ENCODE peak calls at places on chromosomes 11 and 22, in nine cellular contexts. U, O, A, S, M, E, Q, J and X are unnamed samples.

GRCh38 chr11:74871037-74871436 is 77.9 kb downstream of the XRRA1 start:
- DNase-seq in E (no peak), U (no peak), Q (no peak), A (no peak), J (no peak), S (no peak), O (no peak), M (peak), X (no peak)

GRCh38 chr11:45880772-45881570 is 4.5 kb upstream of the MAPK8IP1 start:
- DNase-seq in O (no peak), U (no peak), J (peak), A (no peak), M (no peak), E (no peak), S (no peak), Q (no peak), X (no peak)

GRCh38 chr22:39514373-39514973 is 5.9 kb upstream of the ATF4 start:
- DNase-seq in A (no peak), E (peak), Q (peak), M (peak), J (peak), U (peak), S (no peak), O (peak), X (peak)

GRCh38 chr22:40499187-40499753 is 128.9 kb downstream of the SGSM3 start:
- DNase-seq in S (peak), M (no peak), U (no peak), A (peak), J (peak), E (peak), O (no peak), Q (peak), X (peak)

GRCh38 chr11:86818466-86819282 is 18.3 kb downstream of the PRSS23 start:
- DNase-seq in M (peak), A (peak), E (peak), S (peak), U (peak), Q (peak), O (peak), J (peak), X (peak)

GRCh38 chr11:970319-970871 is 44.7 kb downstream of the AP2A2 start:
- DNase-seq in U (no peak), O (no peak), A (no peak), M (no peak), J (no peak), E (no peak), S (no peak), Q (no peak), X (no peak)

GRCh38 chr11:707817-708420 is 1.9 kb downstream of the EPS8L2 start:
- DNase-seq in J (peak), M (no peak), A (no peak), E (peak), U (no peak), Q (peak), S (no peak), O (peak), X (no peak)

GRCh38 chr22:38079804-38080203 is 4.2 kb downstream of the SLC16A8 start:
- DNase-seq in J (no peak), O (no peak), U (no peak), M (no peak), S (no peak), Q (no peak), A (no peak), E (no peak), X (no peak)

GRCh38 chr11:14270690-14271542 is 88.1 kb downstream of the RRAS2 start:
- DNase-seq in J (no peak), O (no peak), M (no peak), S (peak), U (no peak), A (no peak), Q (no peak), E (no peak), X (no peak)

GRCh38 chr11:94525933-94526332 is 13.7 kb downstream of the C11orf97 start:
- DNase-seq in M (no peak), J (no peak), U (peak), A (no peak), Q (peak), O (peak), E (peak), S (no peak), X (peak)

GRCh38 chr11:69815973-69816372 is 3.2 kb downstream of the FGF3 start:
- DNase-seq in U (no peak), S (no peak), E (no peak), M (no peak), O (no peak), A (no peak), Q (no peak), J (no peak), X (no peak)

GRCh38 chr11:83192846-83193245 is 666 bp upstream of the ANKRD42 start:
- DNase-seq in E (peak), Q (no peak), S (no peak), M (no peak), A (no peak), J (no peak), U (no peak), O (no peak), X (peak)

GRCh38 chr11:19101803-19102520 is 15.0 kb upstream of the ZDHHC13 start:
- DNase-seq in M (no peak), U (no peak), A (no peak), O (no peak), Q (peak), S (no peak), J (no peak), E (peak), X (no peak)

GRCh38 chr11:126054412-126054811 is 8.3 kb downstream of the CDON start:
- DNase-seq in Q (no peak), J (no peak), M (no peak), S (no peak), E (no peak), A (no peak), U (no peak), O (no peak), X (no peak)

GRCh38 chr11:62054484-62055121 is 69.2 kb upstream of the INCENP start:
- DNase-seq in E (peak), O (no peak), M (peak), Q (peak), A (peak), U (peak), J (no peak), S (peak), X (peak)

GRCh38 chr22:19875061-19875530 is 20.4 kb upstream of the GNB1L start:
- DNase-seq in J (no peak), O (no peak), M (no peak), S (no peak), Q (no peak), U (no peak), A (no peak), E (no peak), X (no peak)

GRCh38 chr11:66743271-66743968 is 14.4 kb upstream of the SPTBN2 start:
- DNase-seq in E (no peak), O (peak), Q (peak), U (peak), M (no peak), S (no peak), A (no peak), J (no peak), X (no peak)

GRCh38 chr22:21634081-21634480 is 1.5 kb downstream of the CCDC116 start:
- DNase-seq in M (no peak), E (no peak), O (no peak), S (no peak), Q (no peak), A (no peak), U (no peak), J (no peak), X (no peak)

GRCh38 chr22:18056161-18056666 is 21.6 kb upstream of the PEX26 start:
- DNase-seq in A (no peak), U (no peak), J (peak), E (peak), M (peak), Q (peak), S (peak), O (no peak), X (peak)

GRCh38 chr11:201936-202335 is 5.3 kb downstream of the BET1L start:
- DNase-seq in A (no peak), E (no peak), J (no peak), M (no peak), O (no peak), S (no peak), Q (no peak), U (peak), X (no peak)

GRCh38 chr11:116471608-116472007 is 301.2 kb downstream of the BUD13 start:
- DNase-seq in M (no peak), S (no peak), U (no peak), O (no peak), E (peak), A (peak), Q (no peak), J (no peak), X (peak)

GRCh38 chr11:86192858-86193257 is 51.7 kb upstream of the EED start:
- DNase-seq in S (no peak), M (peak), U (no peak), Q (no peak), A (no peak), O (no peak), E (no peak), J (no peak), X (no peak)

GRCh38 chr11:18706330-18707243 is 8.0 kb downstream of the TMEM86A start:
- DNase-seq in M (peak), A (no peak), S (no peak), O (no peak), E (no peak), Q (no peak), U (peak), J (peak), X (peak)

GRCh38 chr11:74380746-74381439 is 17.3 kb downstream of the PGM2L1 start:
- DNase-seq in A (no peak), E (peak), M (no peak), U (no peak), Q (peak), S (no peak), O (no peak), J (no peak), X (no peak)

GRCh38 chr11:44804449-44805151 is 77.8 kb downstream of the TSPAN18 start:
- DNase-seq in U (no peak), A (no peak), E (no peak), J (no peak), S (no peak), O (no peak), M (no peak), Q (no peak), X (peak)

GRCh38 chr11:27385245-27385644 is 22.2 kb upstream of the CCDC34 start:
- DNase-seq in E (no peak), O (no peak), M (no peak), U (no peak), Q (no peak), A (no peak), J (no peak), S (no peak), X (peak)

GRCh38 chr11:75133976-75134375 is 16.9 kb upstream of the SLCO2B1 start:
- DNase-seq in Q (no peak), U (peak), M (no peak), E (no peak), J (no peak), A (no peak), O (peak), S (no peak), X (no peak)

GRCh38 chr11:3959015-3959917 is 103.8 kb downstream of the STIM1 start:
- DNase-seq in Q (peak), J (no peak), A (no peak), U (peak), E (no peak), S (no peak), O (peak), M (peak), X (peak)

GRCh38 chr11:122983438-122984185 is 2.0 kb upstream of the BSX start:
- DNase-seq in M (no peak), U (peak), S (no peak), E (no peak), A (no peak), O (peak), J (peak), Q (no peak), X (no peak)

GRCh38 chr22:20002098-20002497 is 14.5 kb downstream of the ARVCF start:
- DNase-seq in S (no peak), U (no peak), Q (no peak), O (no peak), M (no peak), A (no peak), J (no peak), E (no peak), X (no peak)

GRCh38 chr11:2293396-2294339 is 8.1 kb downstream of the C11orf21 start:
- DNase-seq in M (no peak), E (no peak), J (no peak), O (peak), S (no peak), A (no peak), Q (no peak), U (peak), X (no peak)

GRCh38 chr22:40215266-40215665 is 37.5 kb downstream of the TNRC6B start:
- DNase-seq in J (no peak), O (no peak), E (no peak), U (no peak), S (no peak), M (peak), Q (no peak), A (no peak), X (no peak)

GRCh38 chr11:118263694-118264567 is at the start of gene MPZL2:
- DNase-seq in S (peak), J (no peak), Q (peak), O (peak), E (peak), A (peak), M (no peak), U (peak), X (peak)

GRCh38 chr11:106495046-106495445 is 417.6 kb downstream of the AASDHPPT start:
- DNase-seq in J (no peak), U (no peak), Q (peak), A (no peak), O (no peak), E (peak), M (no peak), S (no peak), X (peak)

GRCh38 chr22:19524170-19525115 is at the start of gene CLDN5:
- DNase-seq in E (no peak), J (peak), S (no peak), O (peak), Q (no peak), A (no peak), U (peak), M (no peak), X (peak)

GRCh38 chr11:79237111-79237510 is 203.7 kb downstream of the TENM4 start:
- DNase-seq in E (no peak), J (no peak), U (no peak), S (no peak), M (no peak), Q (no peak), A (no peak), O (no peak), X (peak)

GRCh38 chr11:37496196-37496595 is 898.2 kb upstream of the RAG2 start:
- DNase-seq in J (no peak), S (no peak), Q (peak), U (no peak), A (no peak), M (no peak), O (no peak), E (no peak), X (no peak)

GRCh38 chr11:34915136-34916013 is 804 bp downstream of the APIP start:
- DNase-seq in S (peak), U (no peak), J (no peak), A (no peak), E (no peak), O (no peak), M (no peak), Q (no peak), X (peak)

GRCh38 chr11:111305403-111305802 is 7.1 kb downstream of the POU2AF3 start:
- DNase-seq in S (no peak), E (no peak), J (no peak), O (no peak), Q (no peak), U (no peak), M (no peak), A (no peak), X (no peak)

GRCh38 chr11:84817998-84818397 is 809.1 kb downstream of the DLG2 start:
- DNase-seq in O (no peak), M (no peak), E (no peak), U (no peak), Q (peak), S (no peak), J (no peak), A (no peak), X (peak)
- TF ChIP-seq EZH2phosphoT487 in O (no peak), M (no peak), E (no peak), U (no peak), Q (no peak), S (no peak), J (no peak), A (no peak), X (no peak)

GRCh38 chr11:10725114-10725906 is 25.7 kb upstream of the CTR9 start:
- DNase-seq in A (peak), Q (peak), U (no peak), E (no peak), M (no peak), S (no peak), O (no peak), J (no peak), X (peak)
- H3K4me2 ChIP-seq in A (peak), Q (peak), U (no peak), E (no peak), M (no peak), S (no peak), O (no peak), J (no peak), X (no peak)

DNA sequence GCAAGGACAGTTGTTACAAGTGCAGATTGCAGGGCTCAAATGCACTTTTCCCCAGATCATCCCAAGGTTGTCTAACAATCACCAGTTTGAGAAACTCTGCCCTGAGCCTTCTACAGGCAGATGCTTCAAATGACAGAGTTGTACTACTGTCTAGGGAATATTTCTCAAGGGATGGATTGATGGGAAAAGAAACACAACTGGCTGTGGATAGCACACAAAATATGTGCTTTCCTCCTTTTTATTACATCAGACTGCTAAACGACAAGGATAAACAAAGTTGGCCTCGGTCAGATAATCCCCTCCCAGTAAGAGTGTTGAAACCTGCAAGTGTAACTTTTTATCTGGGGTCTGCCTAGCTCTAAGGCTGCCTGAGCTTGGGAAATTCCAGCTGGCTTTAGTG is 46.6 kb upstream of the SORL1-AS1 start:
- DNase-seq in Q (no peak), E (no peak), O (no peak), J (no peak), M (no peak), U (no peak), A (no peak), S (no peak), X (no peak)
- TF ChIP-seq EZH2phosphoT487 in Q (no peak), E (no peak), O (no peak), J (no peak), M (no peak), U (no peak), A (no peak), S (no peak), X (no peak)

DNA sequence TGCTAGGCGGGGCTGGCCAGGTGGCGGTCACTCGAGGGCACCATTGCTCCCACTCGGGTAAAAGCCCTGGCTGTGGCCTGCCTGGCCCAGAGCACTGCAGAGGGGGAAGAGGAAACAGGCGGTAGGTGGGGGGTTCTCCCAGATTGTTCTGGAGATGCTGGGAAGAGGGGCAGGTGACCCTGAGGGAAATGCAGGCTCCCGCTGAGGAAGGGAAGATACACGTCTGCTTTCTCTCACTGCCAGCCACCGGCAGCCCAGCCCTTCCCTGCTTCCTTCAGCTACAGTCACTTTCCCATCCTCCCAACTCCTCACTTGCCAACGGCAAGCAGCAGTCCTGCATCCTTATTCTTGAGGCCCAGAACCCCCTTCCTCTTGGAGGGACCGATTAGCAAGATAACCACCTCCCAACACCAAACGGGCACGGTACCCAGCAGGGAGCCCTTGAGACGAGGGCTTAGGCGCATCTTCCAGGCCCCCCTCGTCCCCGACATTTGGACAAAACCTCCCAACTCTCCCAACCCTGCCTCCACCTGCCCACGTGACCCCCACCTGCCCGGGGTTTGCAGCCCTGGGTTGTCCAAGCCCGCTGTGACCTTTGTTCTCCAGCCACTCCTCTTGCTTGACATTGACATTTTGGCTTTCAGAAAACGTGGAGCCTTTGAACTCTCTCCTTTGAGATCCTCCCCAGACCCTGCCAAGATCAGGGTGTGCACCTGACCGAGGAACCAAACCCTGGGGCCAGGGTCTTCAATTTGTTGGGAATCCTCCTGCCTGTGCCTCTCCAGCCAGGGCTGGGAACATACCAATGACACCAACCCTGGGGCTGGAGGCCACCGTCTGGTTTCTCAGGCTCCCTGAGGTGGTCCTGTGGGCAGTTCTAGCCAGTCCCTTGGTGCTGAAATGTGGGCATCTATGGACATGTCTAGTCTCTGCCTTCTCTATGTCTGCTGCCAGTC is 48.8 kb upstream of the TTLL12 start:
- DNase-seq in S (no peak), O (no peak), U (no peak), M (no peak), A (no peak), J (no peak), E (no peak), Q (no peak), X (no peak)
- H3K4me2 ChIP-seq in S (no peak), O (no peak), U (no peak), M (no peak), A (no peak), J (no peak), E (no peak), Q (no peak), X (no peak)

GRCh38 chr11:119756169-119756568 is 27.2 kb upstream of the NECTIN1 start:
- DNase-seq in Q (no peak), S (no peak), O (no peak), A (no peak), M (no peak), U (no peak), J (no peak), E (no peak), X (no peak)

GRCh38 chr11:119757378-119757777 is 28.4 kb upstream of the NECTIN1 start:
- DNase-seq in E (no peak), M (no peak), A (no peak), J (no peak), S (no peak), O (no peak), Q (no peak), U (no peak), X (no peak)

GRCh38 chr11:119758291-119758690 is 29.3 kb upstream of the NECTIN1 start:
- DNase-seq in O (no peak), S (no peak), U (no peak), M (no peak), E (no peak), Q (no peak), J (no peak), A (no peak), X (peak)

GRCh38 chr11:119759747-119760412 is 30.9 kb upstream of the NECTIN1 start:
- DNase-seq in J (no peak), A (no peak), Q (no peak), E (no peak), M (no peak), U (no peak), S (no peak), O (no peak), X (no peak)

GRCh38 chr11:119759324-119759723 is 30.3 kb upstream of the NECTIN1 start:
- DNase-seq in M (no peak), S (no peak), J (no peak), E (peak), U (no peak), Q (peak), O (no peak), A (peak), X (peak)
- TF ChIP-seq EZH2phosphoT487 in M (no peak), S (no peak), J (no peak), E (no peak), U (no peak), Q (no peak), O (no peak), A (no peak), X (no peak)

GRCh38 chr11:72633068-72633467 is 41.2 kb downstream of the PDE2A start:
- DNase-seq in S (no peak), Q (no peak), A (no peak), O (no peak), E (no peak), J (no peak), U (no peak), M (no peak), X (no peak)
- H3K4me2 ChIP-seq in S (no peak), Q (no peak), A (no peak), O (no peak), E (no peak), J (no peak), U (no peak), M (no peak), X (no peak)

GRCh38 chr22:25564979-25565677 is 653 bp downstream of the GRK3 start:
- DNase-seq in Q (no peak), U (peak), S (no peak), A (no peak), M (peak), J (peak), O (peak), E (peak), X (peak)

GRCh38 chr22:25566812-25567211 is 2.3 kb downstream of the GRK3 start:
- DNase-seq in J (no peak), M (peak), S (no peak), O (no peak), Q (no peak), E (no peak), U (no peak), A (no peak), X (no peak)

GRCh38 chr22:25567305-25567704 is 2.8 kb downstream of the GRK3 start:
- DNase-seq in M (peak), J (peak), Q (no peak), O (no peak), S (no peak), E (no peak), A (no peak), U (no peak), X (no peak)

GRCh38 chr22:25563757-25564319 is 637 bp upstream of the GRK3 start:
- DNase-seq in E (peak), S (no peak), A (no peak), J (no peak), U (peak), Q (no peak), O (peak), M (peak), X (no peak)

GRCh38 chr22:25564320-25564978 is at the start of gene GRK3:
- DNase-seq in A (peak), S (peak), O (peak), U (peak), Q (no peak), M (peak), E (peak), J (peak), X (peak)
- TF ChIP-seq EZH2phosphoT487 in A (no peak), S (no peak), O (no peak), U (no peak), Q (no peak), M (no peak), E (no peak), J (no peak), X (no peak)